ENCODE peak calls at places on chromosomes 16 and 17, in six cellular contexts. T is H1, B is trophoblast cell, S is IMR-90, P is H9, H is neuronal stem cell. I is an unnamed sample.

GRCh38 chr17:36598951-36599401 is 2.4 kb upstream of the MRM1 start:
- DNase-seq in T (no peak), S (no peak), H (no peak), P (no peak), B (no peak), I (no peak)

GRCh38 chr16:49592507-49593422 is 219.2 kb downstream of the C16orf78 start:
- DNase-seq in B (peak), P (peak), H (peak), S (peak), T (peak), I (peak)

GRCh38 chr17:8991514-8992285 is 26.2 kb upstream of the PIK3R5 start:
- DNase-seq in T (no peak), S (peak), P (peak), B (peak), H (peak), I (peak)

GRCh38 chr17:27756467-27757371 is 43.6 kb downstream of the NOS2 start:
- DNase-seq in B (peak), P (peak), H (peak), S (peak), T (no peak), I (peak)

GRCh38 chr16:60110531-60110930 is 1376.4 kb upstream of the GOT2 start:
- DNase-seq in H (no peak), S (no peak), P (no peak), T (no peak), B (peak), I (no peak)

GRCh38 chr17:73998246-73999220 is 204.9 kb upstream of the RPL38 start:
- DNase-seq in T (peak), P (peak), S (no peak), B (peak), H (no peak), I (peak)

GRCh38 chr17:57995076-57995956 is 7.3 kb upstream of the VEZF1 start:
- DNase-seq in H (peak), P (peak), B (peak), T (no peak), S (peak), I (peak)

GRCh38 chr17:65638221-65638940 is 76.9 kb upstream of the AXIN2 start:
- DNase-seq in T (no peak), H (no peak), P (no peak), B (no peak), S (peak), I (peak)

GRCh38 chr16:73210084-73210483 is 162.2 kb upstream of the ZFHX3 start:
- DNase-seq in B (no peak), P (no peak), H (no peak), T (no peak), S (no peak), I (no peak)

GRCh38 chr16:53848277-53848942 is 144.5 kb downstream of the FTO start:
- DNase-seq in H (no peak), B (no peak), T (no peak), P (no peak), S (no peak), I (no peak)

GRCh38 chr16:67108489-67108888 is 1.3 kb upstream of the PHAF1 start:
- DNase-seq in S (no peak), P (no peak), T (no peak), B (no peak), H (no peak), I (no peak)

GRCh38 chr17:70230883-70231282 is 61.6 kb downstream of the KCNJ2 start:
- DNase-seq in T (no peak), P (no peak), H (no peak), B (no peak), S (no peak), I (no peak)

GRCh38 chr16:56300901-56301351 is 109.6 kb downstream of the GNAO1 start:
- DNase-seq in B (no peak), S (peak), T (no peak), P (no peak), H (no peak), I (peak)

GRCh38 chr17:57574040-57574513 is 171.0 kb downstream of the CCDC182 start:
- DNase-seq in B (no peak), S (peak), T (no peak), H (no peak), P (no peak), I (no peak)

GRCh38 chr17:21095735-21096134 is 31.0 kb upstream of the DHRS7B start:
- DNase-seq in S (no peak), P (no peak), T (no peak), B (no peak), H (no peak), I (peak)

GRCh38 chr17:44350733-44351226 is 5.7 kb downstream of the GRN start:
- DNase-seq in H (peak), P (peak), T (no peak), B (peak), S (peak), I (peak)

GRCh38 chr17:73972901-73973300 is 230.6 kb upstream of the RPL38 start:
- DNase-seq in B (no peak), T (no peak), P (no peak), S (no peak), H (no peak), I (no peak)

GRCh38 chr17:74970395-74970794 is 2.2 kb downstream of the HID1 start:
- DNase-seq in B (no peak), T (no peak), H (no peak), P (no peak), S (no peak), I (no peak)

GRCh38 chr17:63596856-63597557 is 3.7 kb upstream of the TACO1 start:
- DNase-seq in B (no peak), P (no peak), T (no peak), H (no peak), S (no peak), I (no peak)

GRCh38 chr17:63595132-63595531 is 5.6 kb upstream of the TACO1 start:
- DNase-seq in B (no peak), P (no peak), T (no peak), H (no peak), S (no peak), I (no peak)

GRCh38 chr17:63601439-63602371 is 1.0 kb downstream of the TACO1 start:
- DNase-seq in H (no peak), T (no peak), S (peak), B (peak), P (no peak), I (peak)

GRCh38 chr17:63598284-63598683 is 2.4 kb upstream of the TACO1 start:
- DNase-seq in P (no peak), B (no peak), T (no peak), S (no peak), H (no peak), I (no peak)

DNA sequence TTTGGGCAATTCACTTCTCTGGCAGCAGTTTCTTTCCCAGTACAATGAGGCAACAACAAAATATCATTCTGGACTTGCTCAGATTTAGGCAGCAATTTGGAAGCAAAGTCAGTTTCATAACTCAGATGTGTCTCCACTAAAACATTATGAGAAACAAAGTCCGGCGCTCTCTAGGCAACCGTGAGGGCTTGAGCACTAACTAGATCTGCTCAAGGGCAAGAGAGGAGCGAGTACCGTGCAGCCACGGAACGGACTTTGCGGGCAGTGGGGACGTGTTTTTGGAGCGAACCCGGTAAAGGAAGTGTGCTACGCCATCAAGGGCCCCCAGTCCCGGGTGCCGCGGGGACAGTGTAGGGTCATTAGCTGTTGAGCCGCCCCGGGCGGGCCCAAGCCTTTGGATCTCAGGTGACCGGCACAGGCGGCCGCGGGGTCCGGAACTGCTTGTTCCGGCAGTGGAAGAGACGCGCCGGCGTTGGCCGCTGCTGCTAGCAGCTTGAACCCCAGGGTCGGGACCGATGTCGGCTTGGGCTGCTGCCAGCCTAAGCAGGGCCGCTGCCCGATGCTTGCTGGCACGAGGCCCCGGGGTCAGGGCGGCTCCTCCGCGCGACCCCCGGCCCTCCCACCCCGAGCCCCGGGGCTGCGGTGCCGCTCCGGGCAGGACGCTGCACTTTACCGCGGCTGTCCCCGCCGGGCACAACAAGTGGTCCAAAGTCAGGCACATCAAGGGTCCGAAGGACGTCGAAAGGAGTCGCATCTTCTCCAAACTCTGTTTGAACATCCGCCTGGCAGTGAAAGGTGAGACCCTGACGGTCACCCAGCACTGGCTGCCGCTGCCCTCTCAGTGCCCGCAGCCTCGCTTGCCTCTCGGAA is at the start of gene TACO1:
- DNase-seq in P (peak), H (peak), B (peak), T (peak), S (peak), I (peak)
- H2BK120ac ChIP-seq in P (no peak), H (no peak), B (peak), T (no peak), S (peak), I (no peak)

GRCh38 chr16:75237398-75238131 is 13.9 kb downstream of the BCAR1 start:
- DNase-seq in P (peak), B (no peak), T (no peak), S (no peak), H (no peak), I (no peak)
- H3K18ac ChIP-seq in P (no peak), B (peak), T (no peak), S (no peak), H (peak), I (no peak)

GRCh38 chr17:82219753-82220709 is 7.4 kb upstream of the CCDC57 start:
- DNase-seq in B (no peak), H (no peak), T (no peak), S (no peak), P (no peak), I (no peak)

GRCh38 chr17:82223517-82223916 is 5.3 kb upstream of the SLC16A3 start:
- DNase-seq in S (no peak), P (no peak), T (no peak), H (no peak), B (no peak), I (no peak)

GRCh38 chr17:82222816-82223215 is 6.0 kb upstream of the SLC16A3 start:
- DNase-seq in P (no peak), H (no peak), T (no peak), S (no peak), B (no peak), I (no peak)

GRCh38 chr17:82219083-82219482 is 6.4 kb upstream of the CCDC57 start:
- DNase-seq in T (no peak), S (no peak), P (peak), B (no peak), H (no peak), I (no peak)

DNA sequence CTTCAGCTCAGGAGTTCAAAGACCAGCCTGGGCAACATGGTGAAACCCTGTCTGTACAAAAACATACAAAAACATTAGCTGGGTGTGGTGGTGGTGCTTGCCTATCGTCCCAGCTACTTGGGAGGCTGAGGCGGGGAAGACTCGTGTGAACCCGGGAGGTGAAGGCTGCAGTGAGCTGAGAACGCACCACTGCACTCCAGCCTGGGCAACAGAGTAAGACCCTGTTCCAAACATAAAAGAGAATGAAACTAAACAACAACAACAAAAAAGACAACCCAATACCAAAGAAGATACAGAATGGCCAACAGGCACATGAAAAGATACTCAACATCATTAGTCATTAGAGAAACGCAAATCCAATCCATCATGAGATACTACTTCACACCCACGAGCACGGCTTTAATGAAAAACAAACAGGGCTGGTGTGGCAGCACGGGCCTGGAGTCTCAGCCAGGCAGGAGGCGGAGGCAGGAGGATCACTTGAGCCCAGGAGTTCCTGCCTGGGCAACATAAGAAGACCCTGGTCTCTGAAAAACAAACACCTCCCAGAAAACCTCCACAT is 7.4 kb upstream of the SLC16A3 start:
- DNase-seq in H (no peak), P (no peak), S (no peak), T (no peak), B (no peak), I (no peak)
- H2BK120ac ChIP-seq in H (no peak), P (no peak), S (peak), T (no peak), B (no peak), I (no peak)

GRCh38 chr17:47239663-47240374 is 13.8 kb upstream of the ITGB3 start:
- DNase-seq in P (no peak), T (no peak), H (no peak), B (peak), S (peak), I (no peak)
- H3K18ac ChIP-seq in P (no peak), T (no peak), H (no peak), B (no peak), S (peak), I (no peak)